ENCODE peak calls at places on chromosome 6, in five cellular contexts. One of them, this sample, is unnamed.

GRCh38 chr6:32105433-32105832 is 3.7 kb downstream of the TNXB start:
- DNase-seq in dermis microvascular lymphatic vessel endothelial cell: no peak
- DNase-seq in Peyer's patch: no peak
- DNase-seq in SW480: no peak
- DNase-seq in mesothelial cell of epicardium: no peak
- DNase-seq in this sample: no peak

GRCh38 chr6:56889492-56889891 is 65.4 kb upstream of the BEND6 start:
- DNase-seq in dermis microvascular lymphatic vessel endothelial cell: no peak
- DNase-seq in Peyer's patch: no peak
- DNase-seq in SW480: no peak
- DNase-seq in mesothelial cell of epicardium: no peak
- DNase-seq in this sample: no peak

GRCh38 chr6:32752580-32752979 is 10.8 kb downstream of the HLA-DQB2 start:
- DNase-seq in dermis microvascular lymphatic vessel endothelial cell: peak; percentile 10
- DNase-seq in Peyer's patch: no peak
- DNase-seq in SW480: no peak
- DNase-seq in mesothelial cell of epicardium: no peak
- DNase-seq in this sample: no peak

GRCh38 chr6:33607126-33607783 is 13.9 kb upstream of the ITPR3 start:
- DNase-seq in dermis microvascular lymphatic vessel endothelial cell: no peak
- DNase-seq in Peyer's patch: no peak
- DNase-seq in SW480: no peak
- DNase-seq in mesothelial cell of epicardium: no peak
- DNase-seq in this sample: no peak

GRCh38 chr6:24428615-24429014 is 25.9 kb downstream of the MRS2 start:
- DNase-seq in dermis microvascular lymphatic vessel endothelial cell: no peak
- DNase-seq in Peyer's patch: no peak
- DNase-seq in SW480: no peak
- DNase-seq in mesothelial cell of epicardium: no peak
- DNase-seq in this sample: peak; percentile 37

GRCh38 chr6:136728976-136729515 is 63.2 kb downstream of the MAP3K5 start:
- DNase-seq in dermis microvascular lymphatic vessel endothelial cell: no peak
- DNase-seq in Peyer's patch: no peak
- DNase-seq in SW480: no peak
- DNase-seq in mesothelial cell of epicardium: no peak
- DNase-seq in this sample: peak; percentile 32

GRCh38 chr6:16139541-16139940 is 10.7 kb downstream of the MYLIP start:
- DNase-seq in dermis microvascular lymphatic vessel endothelial cell: no peak
- DNase-seq in Peyer's patch: no peak
- DNase-seq in SW480: no peak
- DNase-seq in mesothelial cell of epicardium: no peak
- DNase-seq in this sample: peak; percentile 32

GRCh38 chr6:105514306-105514705 is 111.4 kb upstream of the PREP start:
- DNase-seq in dermis microvascular lymphatic vessel endothelial cell: no peak
- DNase-seq in Peyer's patch: no peak
- DNase-seq in SW480: no peak
- DNase-seq in mesothelial cell of epicardium: no peak
- DNase-seq in this sample: peak; percentile 83

GRCh38 chr6:107763959-107764358 is 60.2 kb downstream of the SCML4 start:
- DNase-seq in dermis microvascular lymphatic vessel endothelial cell: no peak
- DNase-seq in Peyer's patch: no peak
- DNase-seq in SW480: no peak
- DNase-seq in mesothelial cell of epicardium: no peak
- DNase-seq in this sample: peak; percentile 6

GRCh38 chr6:3388786-3389185 is 68.1 kb downstream of the SLC22A23 start:
- DNase-seq in dermis microvascular lymphatic vessel endothelial cell: no peak
- DNase-seq in Peyer's patch: no peak
- DNase-seq in SW480: no peak
- DNase-seq in mesothelial cell of epicardium: no peak
- DNase-seq in this sample: no peak

GRCh38 chr6:7292856-7293255 is 20.1 kb downstream of the SSR1 start:
- DNase-seq in dermis microvascular lymphatic vessel endothelial cell: no peak
- DNase-seq in Peyer's patch: no peak
- DNase-seq in SW480: no peak
- DNase-seq in mesothelial cell of epicardium: no peak
- DNase-seq in this sample: no peak

GRCh38 chr6:12956991-12957320 is 240.4 kb downstream of the PHACTR1 start:
- DNase-seq in dermis microvascular lymphatic vessel endothelial cell: no peak
- DNase-seq in Peyer's patch: no peak
- DNase-seq in SW480: no peak
- DNase-seq in mesothelial cell of epicardium: no peak
- DNase-seq in this sample: no peak